ENCODE peak calls at places on chromosomes 7 and 10, in eight cellular contexts. One of them, this sample, is unnamed.

GRCh38 chr7:30929686-30930085 is 18.0 kb downstream of the AQP1 start:
- DNase-seq in K562: peak
- DNase-seq in HepG2: no peak
- DNase-seq in GM23338: no peak
- DNase-seq in HCT116: no peak
- DNase-seq in GM12878: no peak
- DNase-seq in A549: no peak
- DNase-seq in Panc1: no peak
- DNase-seq in this sample: no peak

GRCh38 chr7:144670251-144670650 is 165.6 kb downstream of the TPK1 start:
- DNase-seq in HCT116: peak
- DNase-seq in Panc1: no peak
- DNase-seq in GM12878: no peak
- DNase-seq in A549: no peak
- DNase-seq in K562: no peak
- DNase-seq in GM23338: peak
- DNase-seq in HepG2: no peak
- DNase-seq in this sample: no peak

GRCh38 chr10:67098460-67098859 is 172.6 kb downstream of the LRRTM3 start:
- DNase-seq in GM12878: no peak
- DNase-seq in K562: no peak
- DNase-seq in A549: no peak
- DNase-seq in HCT116: no peak
- DNase-seq in HepG2: no peak
- DNase-seq in GM23338: peak
- DNase-seq in Panc1: no peak
- DNase-seq in this sample: no peak

GRCh38 chr7:38801786-38802185 is 107.2 kb downstream of the VPS41 start:
- DNase-seq in GM12878: no peak
- DNase-seq in HCT116: no peak
- DNase-seq in HepG2: no peak
- DNase-seq in GM23338: no peak
- DNase-seq in Panc1: no peak
- DNase-seq in K562: no peak
- DNase-seq in A549: no peak
- DNase-seq in this sample: no peak

GRCh38 chr7:150824379-150825177 is 24.0 kb downstream of the TMEM176A start:
- DNase-seq in GM12878: no peak
- DNase-seq in HepG2: no peak
- DNase-seq in Panc1: no peak
- DNase-seq in A549: peak
- DNase-seq in K562: peak
- DNase-seq in HCT116: no peak
- DNase-seq in GM23338: peak
- DNase-seq in this sample: no peak

GRCh38 chr7:149097088-149097487 is 6.6 kb upstream of the ZNF786 start:
- DNase-seq in HCT116: no peak
- DNase-seq in Panc1: no peak
- DNase-seq in GM12878: no peak
- DNase-seq in K562: no peak
- DNase-seq in HepG2: no peak
- DNase-seq in GM23338: peak
- DNase-seq in A549: no peak
- DNase-seq in this sample: no peak

GRCh38 chr7:75938921-75939320 is 24.0 kb downstream of the POR start:
- DNase-seq in K562: no peak
- DNase-seq in GM12878: no peak
- DNase-seq in Panc1: no peak
- DNase-seq in HepG2: no peak
- DNase-seq in GM23338: no peak
- DNase-seq in A549: no peak
- DNase-seq in HCT116: no peak
- DNase-seq in this sample: no peak

GRCh38 chr7:55144333-55144954 is 125.6 kb downstream of the EGFR start:
- DNase-seq in HepG2: no peak
- DNase-seq in K562: peak
- DNase-seq in A549: no peak
- DNase-seq in Panc1: no peak
- DNase-seq in GM12878: no peak
- DNase-seq in HCT116: no peak
- DNase-seq in GM23338: peak
- DNase-seq in this sample: no peak

GRCh38 chr10:72254891-72255568 is 18.7 kb upstream of the DDIT4 start:
- DNase-seq in GM23338: peak
- DNase-seq in HepG2: no peak
- DNase-seq in K562: peak
- DNase-seq in GM12878: no peak
- DNase-seq in A549: peak
- DNase-seq in HCT116: no peak
- DNase-seq in Panc1: no peak
- DNase-seq in this sample: peak

GRCh38 chr7:54778166-54778565 is 19.2 kb upstream of the SEC61G start:
- DNase-seq in K562: no peak
- DNase-seq in GM12878: no peak
- DNase-seq in A549: no peak
- DNase-seq in Panc1: no peak
- DNase-seq in HepG2: no peak
- DNase-seq in GM23338: no peak
- DNase-seq in HCT116: no peak
- DNase-seq in this sample: no peak

DNA sequence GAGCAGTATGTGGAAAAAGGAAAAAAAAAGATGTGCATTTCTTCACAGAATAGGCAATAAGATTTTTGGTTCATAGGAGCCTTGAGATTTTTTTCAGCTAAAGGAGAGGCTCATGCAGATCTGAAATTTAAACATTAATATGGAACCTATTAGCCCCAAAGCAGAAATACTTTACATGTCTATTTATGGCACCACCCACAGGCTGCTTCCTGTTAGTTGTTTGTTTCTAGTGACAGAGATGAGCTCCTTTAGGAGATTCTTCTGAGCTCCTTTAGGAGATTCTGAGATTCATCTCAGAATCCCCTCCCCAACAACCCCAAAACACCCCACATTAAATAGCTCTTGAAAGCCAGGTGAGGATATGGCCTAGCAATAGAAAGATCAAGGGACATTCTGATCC is 27.9 kb upstream of the HPS1 start:
- DNase-seq in A549: no peak
- DNase-seq in Panc1: no peak
- DNase-seq in K562: no peak
- DNase-seq in GM23338: no peak
- DNase-seq in HCT116: no peak
- DNase-seq in HepG2: no peak
- DNase-seq in GM12878: no peak
- DNase-seq in this sample: no peak
- TF ChIP-seq REST in A549: no peak
- TF ChIP-seq REST in Panc1: no peak
- TF ChIP-seq REST in K562: no peak
- TF ChIP-seq REST in GM23338: no peak
- TF ChIP-seq REST in HCT116: no peak
- TF ChIP-seq REST in HepG2: no peak
- TF ChIP-seq REST in GM12878: no peak
- TF ChIP-seq REST in this sample: no peak

GRCh38 chr10:89392974-89393373 is 551 bp downstream of the IFIT1 start:
- DNase-seq in A549: peak
- DNase-seq in HCT116: no peak
- DNase-seq in K562: no peak
- DNase-seq in GM12878: no peak
- DNase-seq in Panc1: no peak
- DNase-seq in GM23338: no peak
- DNase-seq in HepG2: no peak
- DNase-seq in this sample: peak

GRCh38 chr10:89393898-89394297 is 1.5 kb downstream of the IFIT1 start:
- DNase-seq in GM23338: no peak
- DNase-seq in HepG2: no peak
- DNase-seq in A549: no peak
- DNase-seq in K562: no peak
- DNase-seq in GM12878: no peak
- DNase-seq in Panc1: no peak
- DNase-seq in HCT116: no peak
- DNase-seq in this sample: no peak

GRCh38 chr10:89389254-89389653 is 3.2 kb upstream of the IFIT1 start:
- DNase-seq in K562: no peak
- DNase-seq in HepG2: peak
- DNase-seq in A549: peak
- DNase-seq in Panc1: no peak
- DNase-seq in GM23338: peak
- DNase-seq in GM12878: no peak
- DNase-seq in HCT116: peak
- DNase-seq in this sample: no peak

GRCh38 chr10:89390875-89391576 is 1.4 kb upstream of the IFIT1 start:
- DNase-seq in HepG2: no peak
- DNase-seq in GM23338: no peak
- DNase-seq in GM12878: no peak
- DNase-seq in Panc1: no peak
- DNase-seq in K562: no peak
- DNase-seq in A549: no peak
- DNase-seq in HCT116: no peak
- DNase-seq in this sample: no peak

DNA sequence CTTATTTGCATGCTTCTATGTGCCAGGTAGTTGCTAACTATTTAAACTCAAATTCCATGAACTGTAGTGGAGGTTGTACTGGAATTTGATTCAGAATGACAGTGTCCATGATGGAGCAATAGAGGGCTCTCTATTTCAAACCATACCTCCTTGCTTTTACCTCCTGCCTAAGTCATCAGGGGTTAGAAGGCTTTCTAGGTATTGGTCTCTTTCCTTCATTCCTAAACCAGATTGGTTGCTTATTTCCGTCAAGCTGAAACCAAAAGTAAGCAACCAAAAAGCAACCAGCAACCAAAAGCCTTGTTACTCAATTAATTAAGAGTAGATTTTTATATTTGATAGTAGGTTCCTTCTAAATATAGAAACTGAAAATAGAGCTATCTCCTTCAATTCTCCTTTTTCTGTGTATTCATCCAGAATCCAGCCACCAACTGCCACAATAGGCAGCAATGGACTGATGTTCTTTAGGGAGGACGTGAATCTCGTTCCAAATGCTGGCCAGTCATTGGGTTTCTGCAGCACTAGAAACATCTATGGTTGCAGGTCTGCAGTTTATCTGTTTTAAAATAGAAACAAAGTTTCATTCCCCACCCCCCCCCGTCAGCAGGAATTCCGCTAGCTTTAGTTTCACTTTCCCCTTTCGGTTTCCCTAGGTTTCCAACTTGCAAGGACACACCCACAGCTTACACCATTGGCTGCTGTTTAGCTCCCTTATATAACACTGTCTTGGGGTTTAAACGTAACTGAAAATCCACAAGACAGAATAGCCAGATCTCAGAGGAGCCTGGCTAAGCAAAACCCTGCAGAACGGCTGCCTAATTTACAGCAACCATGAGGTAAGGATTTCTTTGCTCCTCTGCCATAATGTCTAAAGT is at the start of gene IFIT1:
- DNase-seq in HepG2: peak
- DNase-seq in GM12878: peak
- DNase-seq in GM23338: peak
- DNase-seq in K562: peak
- DNase-seq in A549: peak
- DNase-seq in HCT116: peak
- DNase-seq in Panc1: no peak
- DNase-seq in this sample: peak
- TF ChIP-seq REST in HepG2: no peak
- TF ChIP-seq REST in GM12878: no peak
- TF ChIP-seq REST in GM23338: no peak
- TF ChIP-seq REST in K562: no peak
- TF ChIP-seq REST in A549: no peak
- TF ChIP-seq REST in HCT116: no peak
- TF ChIP-seq REST in Panc1: no peak
- TF ChIP-seq REST in this sample: no peak

DNA sequence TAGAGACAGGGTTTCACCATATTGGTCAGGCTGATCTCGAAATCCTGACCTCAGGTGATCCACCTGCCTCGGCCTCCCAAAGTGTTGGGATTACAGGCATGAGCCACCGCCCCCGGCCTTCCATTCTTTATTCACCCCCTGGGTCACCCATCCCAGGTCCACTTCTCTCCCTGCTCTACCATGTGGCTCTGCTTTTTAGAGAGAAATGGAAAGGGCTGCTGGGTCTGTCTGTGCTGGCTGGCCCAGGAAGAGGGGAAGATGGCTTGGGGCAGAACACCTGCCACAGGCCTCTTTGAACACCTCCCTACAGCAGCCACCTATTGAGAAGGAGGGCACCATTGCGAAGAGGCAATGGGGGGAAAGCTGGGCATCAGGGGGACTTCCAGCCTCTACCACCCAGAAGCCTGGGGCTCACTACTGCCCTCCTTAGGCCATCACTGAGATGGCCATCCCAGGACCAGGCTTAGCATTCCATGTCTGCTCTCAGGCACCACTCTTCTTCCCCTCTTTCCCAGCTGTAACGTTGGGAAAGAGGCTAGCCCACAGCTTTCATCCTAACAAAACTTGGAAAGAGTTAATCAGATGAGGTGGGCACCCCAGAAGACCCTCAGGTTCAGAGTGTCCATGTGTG is 256.3 kb downstream of the GRID1 start:
- DNase-seq in A549: no peak
- DNase-seq in Panc1: no peak
- DNase-seq in K562: peak
- DNase-seq in HCT116: no peak
- DNase-seq in GM23338: peak
- DNase-seq in GM12878: no peak
- DNase-seq in HepG2: no peak
- DNase-seq in this sample: no peak
- TF ChIP-seq REST in A549: no peak
- TF ChIP-seq REST in Panc1: no peak
- TF ChIP-seq REST in K562: no peak
- TF ChIP-seq REST in HCT116: no peak
- TF ChIP-seq REST in GM23338: no peak
- TF ChIP-seq REST in GM12878: no peak
- TF ChIP-seq REST in HepG2: no peak
- TF ChIP-seq REST in this sample: no peak

GRCh38 chr7:101172005-101172853 is 6.9 kb upstream of the VGF start:
- DNase-seq in HepG2: no peak
- DNase-seq in K562: no peak
- DNase-seq in GM12878: no peak
- DNase-seq in GM23338: peak
- DNase-seq in Panc1: no peak
- DNase-seq in A549: no peak
- DNase-seq in HCT116: no peak
- DNase-seq in this sample: no peak

GRCh38 chr7:101174322-101174854 is 5.7 kb downstream of the NAT16 start:
- DNase-seq in K562: peak
- DNase-seq in HepG2: no peak
- DNase-seq in A549: no peak
- DNase-seq in GM23338: peak
- DNase-seq in HCT116: no peak
- DNase-seq in GM12878: no peak
- DNase-seq in Panc1: no peak
- DNase-seq in this sample: no peak

GRCh38 chr7:101175664-101176063 is 4.4 kb downstream of the NAT16 start:
- DNase-seq in HepG2: no peak
- DNase-seq in HCT116: no peak
- DNase-seq in K562: no peak
- DNase-seq in GM12878: no peak
- DNase-seq in GM23338: no peak
- DNase-seq in A549: no peak
- DNase-seq in Panc1: no peak
- DNase-seq in this sample: no peak

GRCh38 chr7:101172854-101173751 is 7.0 kb downstream of the NAT16 start:
- DNase-seq in GM23338: peak
- DNase-seq in K562: peak
- DNase-seq in HepG2: no peak
- DNase-seq in GM12878: no peak
- DNase-seq in HCT116: no peak
- DNase-seq in A549: peak
- DNase-seq in Panc1: no peak
- DNase-seq in this sample: no peak

GRCh38 chr7:101173752-101174244 is 6.3 kb downstream of the NAT16 start:
- DNase-seq in HepG2: no peak
- DNase-seq in GM23338: peak
- DNase-seq in A549: peak
- DNase-seq in HCT116: peak
- DNase-seq in GM12878: no peak
- DNase-seq in Panc1: no peak
- DNase-seq in K562: peak
- DNase-seq in this sample: peak
- TF ChIP-seq REST in HepG2: no peak
- TF ChIP-seq REST in GM23338: no peak
- TF ChIP-seq REST in A549: no peak
- TF ChIP-seq REST in HCT116: no peak
- TF ChIP-seq REST in GM12878: no peak
- TF ChIP-seq REST in Panc1: no peak
- TF ChIP-seq REST in K562: no peak
- TF ChIP-seq REST in this sample: no peak